ENCODE peak calls at places on chromosome 16, in five cellular contexts. Y is stomach, M is gastrocnemius medialis, X is K562, L is testis. T is an unnamed sample. For H3K4me1, the result is how much of the 10 kb centered on the place peaks cover.

GRCh38 chr16:84893467-84893848 is 73.7 kb downstream of the CRISPLD2 start:
- DNase-seq in Y (no peak), M (no peak), L (no peak), X (no peak), T (no peak)

GRCh38 chr16:56600398-56600999 is 7.9 kb upstream of the MT2A start:
- DNase-seq in L (peak), Y (peak), X (peak), M (no peak), T (no peak)

GRCh38 chr16:30748634-30749445 is 615 bp downstream of the PHKG2 start:
- DNase-seq in M (peak), X (no peak), L (no peak), Y (no peak), T (no peak)

GRCh38 chr16:72878301-72879269 is 169.3 kb downstream of the ZFHX3 start:
- DNase-seq in L (peak), M (no peak), X (no peak), Y (no peak), T (no peak)

GRCh38 chr16:85554791-85555548 is 58.2 kb upstream of the GSE1 start:
- DNase-seq in X (peak), L (peak), M (peak), Y (peak), T (peak)

GRCh38 chr16:49910761-49911160 is 54.8 kb upstream of the ZNF423 start:
- DNase-seq in Y (no peak), L (no peak), M (no peak), X (no peak), T (no peak)

GRCh38 chr16:79294568-79294967 is 306.0 kb downstream of the MAF start:
- DNase-seq in X (no peak), L (no peak), Y (no peak), M (no peak), T (no peak)

GRCh38 chr16:31713945-31714898 is 159.4 kb upstream of the ZNF267 start:
- DNase-seq in X (peak), Y (no peak), M (peak), L (no peak), T (no peak)

GRCh38 chr16:13961099-13961811 is 41.3 kb downstream of the ERCC4 start:
- DNase-seq in M (no peak), X (no peak), Y (no peak), L (no peak), T (no peak)

GRCh38 chr16:51500306-51500705 is 349.2 kb upstream of the SALL1 start:
- DNase-seq in M (no peak), X (no peak), Y (no peak), L (no peak), T (no peak)

GRCh38 chr16:77194295-77195231 is 3.6 kb downstream of the MON1B start:
- DNase-seq in Y (no peak), L (no peak), M (no peak), X (no peak), T (no peak)

GRCh38 chr16:75028544-75028943 is 29.7 kb downstream of the ZNRF1 start:
- DNase-seq in M (no peak), X (no peak), L (no peak), Y (no peak), T (no peak)
- H3K4me1 ChIP-seq in M (under half), X (under half), L (under half), Y (under half), T (under half)

GRCh38 chr16:69762843-69763556 is 868 bp downstream of the WWP2 start:
- DNase-seq in X (no peak), L (no peak), Y (no peak), M (no peak), T (no peak)
- H3K27ac ChIP-seq in X (peak), L (peak), Y (peak), M (peak), T (peak)

GRCh38 chr16:88809676-88810165 is 2.0 kb downstream of the APRT start:
- DNase-seq in X (no peak), L (no peak), M (no peak), Y (no peak), T (no peak)
- TF ChIP-seq POLR2A in X (peak), L (no peak), M (no peak), Y (no peak), T (no peak)

GRCh38 chr16:29663020-29663828 is at the start of gene SPN:
- DNase-seq in Y (no peak), X (peak), M (no peak), L (no peak), T (no peak)

GRCh38 chr16:29665294-29666077 is 2.4 kb downstream of the SPN start:
- DNase-seq in L (no peak), M (no peak), Y (no peak), X (peak), T (no peak)

GRCh38 chr16:29663829-29664132 is 734 bp downstream of the SPN start:
- DNase-seq in L (no peak), M (no peak), X (no peak), Y (no peak), T (no peak)

GRCh38 chr16:29662729-29663019 is 373 bp upstream of the SPN start:
- DNase-seq in X (no peak), M (no peak), L (no peak), Y (peak), T (no peak)

GRCh38 chr16:29664133-29664912 is 1.3 kb downstream of the SPN start:
- DNase-seq in X (peak), M (no peak), Y (no peak), L (no peak), T (no peak)
- H3K4me1 ChIP-seq in X (under half), M (under half), Y (under half), L (under half), T (under half)

GRCh38 chr16:86594712-86595111 is 16.4 kb downstream of the FOXL1 start:
- DNase-seq in Y (no peak), M (no peak), X (no peak), L (no peak), T (no peak)

GRCh38 chr16:86593913-86594312 is 15.6 kb downstream of the FOXL1 start:
- DNase-seq in L (no peak), X (no peak), M (no peak), Y (no peak), T (no peak)

GRCh38 chr16:86590501-86591144 is 12.3 kb downstream of the FOXL1 start:
- DNase-seq in L (no peak), Y (no peak), X (no peak), M (no peak), T (no peak)

GRCh38 chr16:86587487-86587886 is 9.1 kb downstream of the FOXL1 start:
- DNase-seq in L (no peak), Y (no peak), X (no peak), M (no peak), T (no peak)

DNA sequence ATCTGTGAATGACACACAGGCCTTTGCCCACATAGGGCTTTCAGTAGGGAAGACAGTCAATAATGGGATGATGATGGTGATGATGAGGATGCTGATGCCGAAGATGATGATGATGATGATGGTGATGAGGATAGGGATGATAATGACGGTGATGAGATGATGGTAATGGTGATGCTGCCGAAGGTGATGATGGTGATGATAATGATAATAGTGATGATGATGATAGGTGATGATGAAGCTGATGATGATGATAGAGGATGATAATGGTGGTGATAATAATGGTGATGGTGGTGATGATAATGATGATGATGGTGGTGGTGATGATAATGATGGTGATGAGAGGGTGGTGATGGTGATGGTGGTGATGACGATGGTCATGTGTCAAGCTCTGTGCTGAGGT is 12.9 kb downstream of the FOXL1 start:
- DNase-seq in M (no peak), L (no peak), X (no peak), Y (no peak), T (no peak)
- H3K27ac ChIP-seq in M (no peak), L (no peak), X (no peak), Y (no peak), T (no peak)

GRCh38 chr16:27365142-27366089 is 36.6 kb upstream of the IL21R start:
- DNase-seq in X (no peak), Y (no peak), L (no peak), M (no peak), T (no peak)

GRCh38 chr16:27363797-27364196 is 38.2 kb upstream of the IL21R start:
- DNase-seq in L (peak), X (no peak), M (no peak), Y (peak), T (no peak)

GRCh38 chr16:27362570-27363245 is 39.3 kb upstream of the IL21R start:
- DNase-seq in L (no peak), X (no peak), M (no peak), Y (no peak), T (no peak)

GRCh38 chr16:27363246-27363632 is 38.7 kb upstream of the IL21R start:
- DNase-seq in Y (no peak), X (no peak), L (no peak), M (no peak), T (no peak)

GRCh38 chr16:27364493-27365141 is 37.4 kb upstream of the IL21R start:
- DNase-seq in L (no peak), X (no peak), M (no peak), Y (peak), T (no peak)
- TF ChIP-seq POLR2A in L (no peak), X (no peak), M (no peak), Y (no peak), T (no peak)

GRCh38 chr16:5668553-5668952 is 571.0 kb upstream of the EEF2KMT start:
- DNase-seq in M (no peak), Y (no peak), X (peak), L (no peak), T (no peak)
- H3K4me1 ChIP-seq in M (under half), Y (under half), X (under half), L (under half), T (under half)

GRCh38 chr16:7524419-7524818 is 191.8 kb downstream of the RBFOX1 start:
- DNase-seq in X (no peak), M (no peak), L (no peak), Y (no peak), T (no peak)

GRCh38 chr16:7518158-7518557 is 185.5 kb downstream of the RBFOX1 start:
- DNase-seq in M (no peak), L (no peak), X (no peak), Y (no peak), T (no peak)

GRCh38 chr16:7526736-7527135 is 194.1 kb downstream of the RBFOX1 start:
- DNase-seq in X (no peak), L (no peak), M (no peak), Y (no peak), T (no peak)

DNA sequence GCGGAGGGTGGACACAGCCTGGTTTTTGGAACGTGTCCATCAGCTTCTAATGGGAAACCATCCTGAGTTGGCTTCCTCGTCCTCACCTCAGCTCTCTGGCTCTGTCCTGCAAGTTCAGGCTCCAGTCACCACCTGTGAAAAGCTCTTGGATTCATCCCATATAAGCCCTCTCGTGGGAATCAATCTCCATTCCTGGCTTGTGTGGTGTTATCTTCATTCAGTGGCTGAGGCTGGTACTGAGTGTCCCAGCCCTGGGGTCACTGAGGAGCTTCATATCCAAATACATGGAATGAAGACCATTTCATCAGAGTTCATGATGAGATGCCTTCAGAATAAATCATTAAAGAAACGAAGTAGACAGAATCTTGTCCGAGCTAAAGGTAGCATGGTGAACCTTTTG is 189.2 kb downstream of the RBFOX1 start:
- DNase-seq in M (peak), Y (no peak), X (no peak), L (no peak), T (no peak)
- H3K27ac ChIP-seq in M (no peak), Y (no peak), X (no peak), L (no peak), T (no peak)

T was measured in heart left ventricle.